ENCODE peak calls at places on chromosomes 6 and 20, in seven cellular contexts. N is A549, Y is GM23338, X is SK-N-SH, B is K562, W is GM12878, I is HepG2. M is an unnamed sample.
A peak's percentile ranks its signal among the peaks of the same experiment; 100 is the strongest.

GRCh38 chr6:159929819-159930218 is 39.0 kb downstream of the MAS1 start:
- DNase-seq in B (peak; percentile 27), X (no peak), I (no peak), Y (no peak), W (peak; percentile 73), N (no peak), M (no peak)

GRCh38 chr6:130995783-130996447 is 67.1 kb downstream of the EPB41L2 start:
- DNase-seq in X (no peak), Y (no peak), W (no peak), B (no peak), N (no peak), I (no peak), M (no peak)

GRCh38 chr6:105482956-105483355 is 80.1 kb upstream of the PREP start:
- DNase-seq in X (no peak), N (no peak), Y (no peak), B (no peak), W (no peak), I (no peak), M (no peak)

GRCh38 chr6:85069577-85069976 is 305.2 kb upstream of the TBX18 start:
- DNase-seq in W (no peak), Y (no peak), I (no peak), B (no peak), N (no peak), X (no peak), M (no peak)

GRCh38 chr6:144659202-144659731 is 374.1 kb downstream of the UTRN start:
- DNase-seq in W (no peak), N (no peak), B (no peak), Y (peak; percentile 83), X (peak; percentile 45), I (peak; percentile 42), M (peak; percentile 43)

GRCh38 chr6:36751091-36751490 is 53.5 kb downstream of the RAB44 start:
- DNase-seq in I (no peak), W (no peak), B (no peak), Y (no peak), X (no peak), N (no peak), M (no peak)

GRCh38 chr20:46640536-46641311 is 10.5 kb downstream of the SLC13A3 start:
- DNase-seq in W (no peak), X (no peak), Y (no peak), B (no peak), N (no peak), I (peak; percentile 84), M (no peak)

GRCh38 chr6:149984778-149985177 is 21.0 kb downstream of the ULBP1 start:
- DNase-seq in W (no peak), I (no peak), N (no peak), X (no peak), Y (no peak), B (no peak), M (no peak)

GRCh38 chr6:35181933-35182612 is 31.7 kb upstream of the SCUBE3 start:
- DNase-seq in I (no peak), B (no peak), Y (peak; percentile 73), W (no peak), X (peak; percentile 64), N (peak; percentile 72), M (no peak)

GRCh38 chr6:150293019-150293418 is 75.8 kb upstream of the IYD start:
- DNase-seq in X (no peak), I (no peak), N (no peak), B (no peak), W (no peak), Y (no peak), M (no peak)

GRCh38 chr6:159941286-159942113 is 27.4 kb upstream of the IGF2R start:
- DNase-seq in I (peak; percentile 46), X (peak; percentile 14), B (peak; percentile 18), N (peak; percentile 24), Y (peak; percentile 43), W (peak; percentile 55), M (no peak)

GRCh38 chr6:33694401-33694931 is 17.0 kb downstream of the UQCC2 start:
- DNase-seq in N (peak; percentile 33), B (no peak), X (peak; percentile 47), I (no peak), Y (no peak), W (no peak), M (no peak)

GRCh38 chr20:49270736-49271135 is 7.1 kb downstream of the ZNFX1 start:
- DNase-seq in N (no peak), Y (no peak), B (no peak), W (no peak), I (no peak), X (no peak), M (no peak)

GRCh38 chr20:49268600-49269365 is 9.1 kb downstream of the ZNFX1 start:
- DNase-seq in X (no peak), B (no peak), W (no peak), I (no peak), Y (no peak), N (no peak), M (no peak)

GRCh38 chr20:49270177-49270576 is 7.7 kb downstream of the ZNFX1 start:
- DNase-seq in B (no peak), W (no peak), I (no peak), X (no peak), Y (no peak), N (no peak), M (no peak)

GRCh38 chr20:49262444-49262843 is 15.4 kb downstream of the ZNFX1 start:
- DNase-seq in I (no peak), N (no peak), B (no peak), X (no peak), Y (no peak), W (no peak), M (no peak)

DNA sequence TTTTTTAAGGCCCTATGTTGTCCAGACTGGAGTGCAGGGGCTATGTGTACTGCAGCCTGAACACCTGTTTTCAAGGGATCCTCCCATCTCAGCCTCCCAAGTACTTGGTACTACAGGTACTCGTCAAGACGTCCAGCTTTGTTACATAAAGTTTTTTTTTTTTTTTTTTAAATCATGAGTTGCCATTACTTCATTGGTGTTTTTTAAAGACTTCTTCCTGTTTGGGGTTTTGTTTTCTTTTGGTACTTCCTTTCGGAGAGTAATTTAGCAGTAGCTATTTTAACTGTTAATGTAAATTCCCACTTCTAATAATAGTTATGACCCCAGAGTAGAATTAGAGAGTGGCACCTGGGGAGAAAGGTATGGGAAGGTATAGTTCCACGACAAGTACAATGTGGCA is 10.5 kb downstream of the ZNFX1 start:
- DNase-seq in N (no peak), X (no peak), I (no peak), W (no peak), B (no peak), Y (no peak), M (no peak)
- H3K4me3 ChIP-seq in N (no peak overlapping the region), X (no peak overlapping the region), I (no peak overlapping the region), W (peak overlapping the region; percentile 73), B (no peak overlapping the region), Y (no peak overlapping the region), M (no peak overlapping the region)

GRCh38 chr6:168155193-168155592 is 76.2 kb upstream of the FRMD1 start:
- DNase-seq in X (no peak), Y (no peak), N (peak; percentile 48), B (no peak), W (no peak), I (no peak), M (no peak)

GRCh38 chr6:168156742-168157265 is 77.8 kb upstream of the FRMD1 start:
- DNase-seq in N (no peak), W (no peak), B (no peak), Y (no peak), I (no peak), X (no peak), M (no peak)

GRCh38 chr6:168154263-168154917 is 75.4 kb upstream of the FRMD1 start:
- DNase-seq in B (no peak), I (no peak), W (no peak), N (no peak), X (no peak), Y (no peak), M (no peak)

GRCh38 chr6:168157272-168158007 is 78.4 kb upstream of the FRMD1 start:
- DNase-seq in N (peak; percentile 42), X (no peak), W (no peak), B (no peak), Y (peak; percentile 35), I (no peak), M (no peak)

DNA sequence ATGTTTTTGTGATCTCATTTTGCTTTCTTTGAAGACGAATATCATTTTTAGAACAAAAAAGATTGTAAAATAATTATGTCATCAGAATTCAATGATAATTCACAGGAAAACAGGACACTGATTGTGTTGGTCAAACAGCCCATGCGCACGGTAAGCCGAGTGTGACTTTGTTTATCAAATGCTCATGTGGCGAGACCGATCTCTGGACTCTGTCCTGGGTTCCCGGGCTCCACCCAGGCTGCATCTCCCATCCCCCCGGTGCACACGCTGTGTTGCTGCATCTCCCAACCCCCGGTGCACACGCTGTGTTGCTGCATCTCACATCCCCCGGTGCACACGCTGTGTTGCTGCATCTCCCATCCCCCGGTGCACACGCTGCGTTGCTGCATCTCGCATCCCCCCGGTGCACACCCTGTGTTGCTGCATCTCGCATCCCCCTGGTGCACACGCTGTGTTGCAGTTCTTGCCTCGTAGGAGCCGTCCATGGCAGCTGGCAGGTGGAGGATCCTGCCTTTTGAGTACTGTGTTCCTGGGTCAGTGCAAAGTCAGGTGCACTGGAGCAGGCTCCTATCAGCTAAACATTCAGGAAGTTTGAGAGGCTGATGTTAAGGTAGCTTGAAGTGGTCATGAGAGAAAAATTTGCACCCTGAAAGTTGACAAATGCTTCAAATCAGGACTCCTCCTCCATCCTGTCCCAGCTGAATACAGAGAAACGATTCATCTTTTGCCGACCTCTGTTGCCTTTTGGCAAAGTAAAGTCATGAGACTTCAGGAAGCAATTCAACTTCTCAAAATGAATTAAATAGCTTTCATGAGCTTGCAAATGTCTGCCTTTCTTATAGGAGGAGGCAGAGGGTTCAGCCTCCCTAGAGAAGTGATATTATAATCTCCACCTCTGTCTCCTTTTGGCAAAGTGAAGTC is 77.1 kb upstream of the FRMD1 start:
- DNase-seq in B (no peak), Y (no peak), I (peak; percentile 20), W (no peak), N (no peak), X (no peak), M (no peak)
- TF ChIP-seq REST in B (no peak), Y (no peak), I (no peak), W (no peak), N (no peak), X (no peak), M (no peak)

GRCh38 chr6:121356575-121356974 is 22.3 kb upstream of the TBC1D32 start:
- DNase-seq in I (no peak), N (no peak), Y (no peak), B (no peak), X (no peak), W (no peak), M (no peak)
- TF ChIP-seq CTCF in I (no peak), N (no peak), Y (no peak), B (no peak), X (peak; percentile 29), W (peak; percentile 6), M (no peak)

DNA sequence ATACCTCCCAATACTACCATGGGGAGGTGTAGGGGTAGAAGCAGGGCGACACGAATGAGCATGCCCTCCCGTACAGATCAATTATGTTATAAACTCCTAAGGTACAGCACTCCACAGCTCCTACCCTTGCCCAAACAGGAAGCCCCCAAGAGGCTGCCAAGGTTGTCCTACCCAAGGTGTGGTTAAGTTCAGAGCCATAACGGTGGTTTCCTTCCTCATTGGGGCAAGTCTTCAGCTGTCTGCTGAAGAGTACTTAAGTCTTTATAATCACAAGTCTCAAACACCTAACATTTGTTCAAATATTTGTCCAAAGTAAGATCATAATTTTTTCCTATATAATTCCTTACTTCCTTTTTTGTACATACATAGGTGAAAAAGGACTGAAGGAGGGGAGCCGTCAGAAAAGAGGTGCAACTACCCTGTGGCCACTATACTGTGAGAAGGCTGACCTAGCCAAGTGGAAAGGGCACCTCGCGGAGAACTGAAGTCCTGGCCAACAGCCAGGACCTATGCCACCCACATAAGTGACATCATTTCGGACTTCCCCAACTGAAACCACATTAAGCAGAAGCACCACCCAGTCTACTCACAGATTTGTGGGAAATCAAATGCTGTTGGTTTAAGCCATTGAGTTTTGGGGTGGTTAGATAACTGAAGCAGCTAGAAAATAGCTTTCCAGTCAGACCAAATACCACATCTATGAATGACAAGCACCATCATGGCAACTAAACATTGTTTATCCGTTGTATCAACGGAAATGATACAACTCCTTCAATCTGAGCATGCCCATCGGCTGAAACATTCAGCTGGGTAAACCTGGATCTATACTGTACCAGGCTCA is 2.9 kb upstream of the RAB22A start:
- DNase-seq in I (peak; percentile 37), W (peak; percentile 85), N (peak; percentile 30), X (no peak), B (no peak), Y (no peak), M (peak; percentile 79)
- H3K4me3 ChIP-seq in I (no peak overlapping the region), W (no peak overlapping the region), N (no peak overlapping the region), X (no peak overlapping the region), B (no peak overlapping the region), Y (no peak overlapping the region), M (no peak overlapping the region)

M was measured in HL-60.